ENCODE peak calls at places on chromosomes 5 and 9, in ten cellular contexts. N, Z, W, G, Y, M, T, B, U and D are unnamed samples.

GRCh38 chr5:168747987-168748777 is 169.0 kb upstream of the PANK3 start:
- DNase-seq in N (peak; percentile 54), Z (no peak), W (peak; percentile 78), G (peak; percentile 60), Y (peak; percentile 65), M (peak; percentile 11), T (no peak), B (peak; percentile 46), U (peak; percentile 11), D (peak; percentile 34)

GRCh38 chr9:68640421-68641089 is 64.5 kb upstream of the PIP5K1B start:
- DNase-seq in N (no peak), Z (no peak), W (no peak), G (no peak), Y (no peak), M (no peak), T (no peak), B (no peak), U (no peak), D (no peak)

GRCh38 chr9:133354766-133355165 is 1.5 kb downstream of the SURF1 start:
- DNase-seq in N (no peak), Z (no peak), W (no peak), G (no peak), Y (no peak), M (no peak), T (no peak), B (no peak), U (no peak), D (no peak)

GRCh38 chr5:180104131-180104530 is 32.6 kb upstream of the RNF130 start:
- DNase-seq in N (no peak), Z (no peak), W (no peak), G (no peak), Y (no peak), M (no peak), T (no peak), B (no peak), U (no peak), D (no peak)

GRCh38 chr9:91515074-91515687 is 91.5 kb upstream of the NFIL3 start:
- DNase-seq in N (no peak), Z (peak; percentile 79), W (no peak), G (peak; percentile 14), Y (no peak), M (peak; percentile 17), T (no peak), B (no peak), U (peak; percentile 94), D (no peak)

GRCh38 chr9:110638381-110638954 is 30.1 kb upstream of the MUSK start:
- DNase-seq in N (no peak), Z (no peak), W (no peak), G (no peak), Y (no peak), M (no peak), T (no peak), B (peak; percentile 31), U (peak; percentile 71), D (no peak)

GRCh38 chr5:54547711-54548250 is 30.2 kb downstream of the SNX18 start:
- DNase-seq in N (no peak), Z (no peak), W (no peak), G (no peak), Y (no peak), M (no peak), T (no peak), B (peak; percentile 18), U (peak; percentile 95), D (no peak)

GRCh38 chr5:38543074-38543473 is 13.4 kb downstream of the LIFR start:
- DNase-seq in N (no peak), Z (no peak), W (no peak), G (no peak), Y (no peak), M (no peak), T (no peak), B (no peak), U (no peak), D (no peak)

GRCh38 chr5:148993283-148993936 is 69.5 kb downstream of the SH3TC2 start:
- DNase-seq in N (no peak), Z (no peak), W (no peak), G (no peak), Y (no peak), M (no peak), T (no peak), B (no peak), U (no peak), D (no peak)

GRCh38 chr5:133785182-133785581 is 172.8 kb upstream of the FSTL4 start:
- DNase-seq in N (no peak), Z (no peak), W (no peak), G (no peak), Y (no peak), M (no peak), T (no peak), B (no peak), U (no peak), D (no peak)

GRCh38 chr9:115997923-115998322 is 155.7 kb upstream of the PAPPA start:
- DNase-seq in N (no peak), Z (no peak), W (no peak), G (no peak), Y (no peak), M (no peak), T (no peak), B (no peak), U (peak; percentile 88), D (no peak)

GRCh38 chr9:121289554-121290370 is 21.8 kb downstream of the GSN start:
- DNase-seq in N (no peak), Z (no peak), W (no peak), G (no peak), Y (no peak), M (no peak), T (no peak), B (no peak), U (no peak), D (no peak)

GRCh38 chr5:91293131-91293530 is 90.0 kb downstream of the ARRDC3 start:
- DNase-seq in N (no peak), Z (no peak), W (no peak), G (peak; percentile 27), Y (no peak), M (no peak), T (no peak), B (no peak), U (no peak), D (peak; percentile 15)

GRCh38 chr5:134851307-134851923 is 5.6 kb downstream of the C5orf24 start:
- DNase-seq in N (peak; percentile 34), Z (no peak), W (no peak), G (no peak), Y (no peak), M (no peak), T (no peak), B (peak; percentile 57), U (peak; percentile 67), D (no peak)

GRCh38 chr5:10452768-10453331 is 11.2 kb downstream of the ROPN1L start:
- DNase-seq in N (peak; percentile 69), Z (peak; percentile 70), W (peak; percentile 26), G (no peak), Y (no peak), M (no peak), T (no peak), B (peak; percentile 91), U (peak; percentile 94), D (peak; percentile 50)

GRCh38 chr5:153964201-153965101 is 74.3 kb downstream of the FAM114A2 start:
- DNase-seq in N (no peak), Z (no peak), W (no peak), G (no peak), Y (no peak), M (no peak), T (no peak), B (no peak), U (no peak), D (no peak)

GRCh38 chr9:121682926-121683485 is 31.6 kb downstream of the DAB2IP start:
- DNase-seq in N (no peak), Z (no peak), W (no peak), G (no peak), Y (no peak), M (no peak), T (no peak), B (no peak), U (no peak), D (no peak)

GRCh38 chr9:89808801-89809200 is 204.0 kb downstream of the GADD45G start:
- DNase-seq in N (no peak), Z (peak; percentile 36), W (no peak), G (no peak), Y (no peak), M (no peak), T (peak; percentile 7), B (no peak), U (peak; percentile 29), D (no peak)

GRCh38 chr5:144487207-144487606 is 316.5 kb downstream of the KCTD16 start:
- DNase-seq in N (no peak), Z (no peak), W (no peak), G (no peak), Y (no peak), M (no peak), T (no peak), B (no peak), U (no peak), D (no peak)